ENCODE peak calls at places on chromosomes 11 and 22, in five cellular contexts. L is HCT116, Z is HepG2, G is GM12878, V is K562. D is an unnamed sample.
A peak's percentile ranks its signal among the peaks of the same experiment; 100 is the strongest.

GRCh38 chr11:16126361-16126760 is 230.0 kb downstream of the SOX6 start:
- DNase-seq in L (no peak), Z (peak; percentile 82), G (no peak), V (no peak), D (no peak)

GRCh38 chr11:65911682-65912568 is 6.9 kb downstream of the C11orf68 start:
- DNase-seq in L (peak; percentile 72), Z (no peak), G (no peak), V (peak; percentile 61), D (peak; percentile 84)

GRCh38 chr11:27244900-27245299 is 118.1 kb downstream of the CCDC34 start:
- DNase-seq in L (no peak), Z (no peak), G (no peak), V (no peak), D (no peak)

GRCh38 chr11:73230276-73230875 is 12.3 kb downstream of the P2RY2 start:
- DNase-seq in L (no peak), Z (no peak), G (no peak), V (no peak), D (no peak)

GRCh38 chr11:77086521-77087472 is 15.8 kb upstream of the OMP start:
- DNase-seq in L (no peak), Z (peak; percentile 39), G (no peak), V (no peak), D (no peak)

GRCh38 chr11:35893796-35894475 is 49.9 kb upstream of the LDLRAD3 start:
- DNase-seq in L (no peak), Z (no peak), G (no peak), V (no peak), D (peak; percentile 8)

GRCh38 chr11:7261578-7261977 is 9.9 kb downstream of the SYT9 start:
- DNase-seq in L (no peak), Z (no peak), G (no peak), V (no peak), D (no peak)

GRCh38 chr11:69343401-69344321 is 49.7 kb downstream of the MYEOV start:
- DNase-seq in L (no peak), Z (no peak), G (no peak), V (no peak), D (no peak)

GRCh38 chr11:35618497-35619029 is 303 bp downstream of the FJX1 start:
- DNase-seq in L (no peak), Z (no peak), G (no peak), V (peak; percentile 45), D (peak; percentile 61)

GRCh38 chr11:97764605-97765004 is 1256.1 kb upstream of the CNTN5 start:
- DNase-seq in L (no peak), Z (no peak), G (no peak), V (no peak), D (peak; percentile 11)

GRCh38 chr22:45671783-45672563 is at the start of gene ATXN10:
- DNase-seq in L (no peak), Z (peak; percentile 49), G (no peak), V (peak; percentile 73), D (no peak)

GRCh38 chr22:44448271-44448780 is 49.7 kb downstream of the RTL6 start:
- DNase-seq in L (no peak), Z (no peak), G (no peak), V (no peak), D (no peak)

GRCh38 chr11:36447514-36447913 is 62.6 kb downstream of the TRAF6 start:
- DNase-seq in L (no peak), Z (no peak), G (no peak), V (no peak), D (peak; percentile 18)

GRCh38 chr22:25102722-25103121 is 96.9 kb upstream of the CRYBB3 start:
- DNase-seq in L (no peak), Z (no peak), G (no peak), V (no peak), D (no peak)

GRCh38 chr11:132620423-132620822 is 911.9 kb downstream of the OPCML start:
- DNase-seq in L (no peak), Z (no peak), G (no peak), V (no peak), D (no peak)

GRCh38 chr22:19062139-19062789 is 59.9 kb downstream of the DGCR2 start:
- DNase-seq in L (no peak), Z (no peak), G (no peak), V (no peak), D (no peak)

GRCh38 chr11:128555606-128556005 is 31.8 kb downstream of the ETS1 start:
- DNase-seq in L (peak; percentile 13), Z (peak; percentile 6), G (no peak), V (no peak), D (peak; percentile 68)

GRCh38 chr11:64580387-64580786 is 10.6 kb upstream of the SLC22A12 start:
- DNase-seq in L (no peak), Z (no peak), G (no peak), V (no peak), D (no peak)

GRCh38 chr11:11163256-11163655 is 189.8 kb downstream of the CSNK2A3 start:
- DNase-seq in L (peak; percentile 10), Z (peak; percentile 17), G (no peak), V (peak; percentile 33), D (peak; percentile 60)

GRCh38 chr11:119774180-119774763 is 45.3 kb upstream of the NECTIN1 start:
- DNase-seq in L (no peak), Z (peak; percentile 16), G (no peak), V (no peak), D (peak; percentile 83)

GRCh38 chr11:2802389-2803185 is 83.0 kb downstream of the CDKN1C start:
- DNase-seq in L (no peak), Z (no peak), G (no peak), V (no peak), D (no peak)

GRCh38 chr11:18012314-18012905 is 437 bp downstream of the SERGEF start:
- DNase-seq in L (no peak), Z (peak; percentile 45), G (no peak), V (peak; percentile 36), D (peak; percentile 62)

GRCh38 chr11:21426931-21427330 is 757.5 kb downstream of the NELL1 start:
- DNase-seq in L (no peak), Z (no peak), G (no peak), V (no peak), D (no peak)

GRCh38 chr11:28860898-28861297 is 752.7 kb downstream of the METTL15 start:
- DNase-seq in L (peak; percentile 13), Z (no peak), G (no peak), V (no peak), D (no peak)

GRCh38 chr11:74319139-74319538 is 7.7 kb upstream of the P4HA3 start:
- DNase-seq in L (no peak), Z (no peak), G (no peak), V (no peak), D (no peak)

GRCh38 chr11:46404476-46405017 is 13.0 kb upstream of the CHRM4 start:
- DNase-seq in L (no peak), Z (no peak), G (no peak), V (no peak), D (no peak)

DNA sequence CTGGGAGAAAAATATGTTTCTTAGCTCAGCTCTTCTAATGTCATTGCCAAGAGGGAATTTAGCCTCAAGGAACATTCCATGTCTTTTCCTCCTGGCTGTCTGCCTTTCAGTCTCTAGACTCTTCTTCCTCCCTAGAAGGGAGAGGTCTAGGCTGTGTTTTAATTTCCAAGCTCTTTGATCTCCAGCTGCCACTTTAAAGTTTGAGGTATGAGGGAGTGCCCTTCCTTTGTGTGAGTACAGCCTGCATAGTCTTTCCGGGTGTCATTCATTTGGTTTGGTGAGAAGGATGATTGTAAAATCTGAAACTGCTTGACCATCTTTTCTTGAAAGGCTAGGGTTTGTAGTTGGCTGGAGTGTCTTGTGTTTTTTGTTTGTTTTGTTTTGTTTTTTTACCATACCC is 11.6 kb upstream of the HTATIP2 start:
- DNase-seq in L (no peak), Z (no peak), G (no peak), V (no peak), D (no peak)
- H3K4me1 ChIP-seq in L (peaks cover 10% of the 10 kb centered on the region), Z (peaks cover 31% of the 10 kb centered on the region), G (no peaks in the 10 kb centered on the region), V (no peaks in the 10 kb centered on the region), D (no peaks in the 10 kb centered on the region)

DNA sequence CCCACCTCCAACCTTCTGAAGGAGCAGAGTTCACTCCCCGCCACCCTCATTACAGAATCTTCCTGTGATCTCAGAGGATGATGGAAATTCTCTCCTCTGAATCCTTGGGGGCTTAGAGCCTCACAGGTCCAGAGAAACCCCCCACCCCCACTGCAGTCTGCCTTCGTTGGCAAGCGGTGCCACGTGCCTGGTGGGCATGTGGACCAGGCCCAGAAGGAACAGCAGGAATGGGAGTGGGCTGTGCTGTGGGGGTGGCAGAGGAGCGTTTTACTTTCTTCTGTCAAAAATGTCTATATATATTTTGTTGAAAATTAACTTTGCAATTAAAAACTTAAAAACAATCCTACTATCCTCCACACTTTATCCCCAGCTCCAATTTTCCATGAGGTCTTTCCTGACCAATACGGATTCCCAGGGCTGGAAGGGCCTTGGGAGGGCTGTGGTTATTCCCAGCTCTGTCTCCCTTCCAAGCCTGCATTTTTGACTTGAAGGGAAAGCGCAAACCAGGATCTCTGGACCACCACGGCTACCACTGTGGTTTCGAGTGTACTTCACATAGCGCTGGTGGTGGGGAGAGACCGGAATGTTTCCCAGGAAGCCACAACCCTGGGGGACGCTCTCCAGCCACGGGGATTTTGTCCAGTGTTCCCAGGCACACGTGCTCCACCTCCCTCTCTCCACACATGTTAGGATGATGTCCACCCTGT is 986 bp upstream of the NPTXR start:
- DNase-seq in L (no peak), Z (no peak), G (no peak), V (no peak), D (no peak)
- TF ChIP-seq EZH2 in L (no peak), Z (no peak), G (no peak), V (no peak), D (no peak)

GRCh38 chr22:39686178-39686620 is 115.6 kb downstream of the CACNA1I start:
- DNase-seq in L (no peak), Z (no peak), G (no peak), V (no peak), D (no peak)

GRCh38 chr22:39688186-39688768 is 117.7 kb downstream of the CACNA1I start:
- DNase-seq in L (no peak), Z (no peak), G (no peak), V (no peak), D (no peak)

GRCh38 chr22:39686776-39687525 is 116.4 kb downstream of the CACNA1I start:
- DNase-seq in L (no peak), Z (no peak), G (no peak), V (no peak), D (no peak)

GRCh38 chr22:39690901-39691620 is 120.5 kb downstream of the CACNA1I start:
- DNase-seq in L (no peak), Z (no peak), G (no peak), V (peak; percentile 28), D (peak; percentile 74)

DNA sequence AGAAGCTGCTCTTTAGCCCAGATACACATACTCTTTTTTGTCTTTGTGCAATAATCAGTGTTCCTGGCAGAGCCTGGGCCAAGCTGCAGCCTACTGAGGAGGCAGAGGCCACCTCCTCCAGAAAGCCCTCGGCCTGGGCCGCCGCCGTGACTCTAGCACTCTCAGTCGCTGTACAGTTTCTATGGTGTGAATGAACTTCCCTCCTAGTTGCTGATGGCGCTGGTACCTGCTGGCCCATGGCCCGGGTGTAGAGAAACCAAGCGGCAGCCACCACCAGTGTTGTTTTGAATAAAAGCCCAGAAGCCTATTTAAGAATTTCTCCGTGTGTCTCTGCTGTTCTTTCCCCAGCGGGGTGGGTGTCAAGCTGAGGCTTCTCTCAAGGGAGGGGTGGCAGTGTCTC is 118.9 kb downstream of the CACNA1I start:
- DNase-seq in L (no peak), Z (no peak), G (no peak), V (no peak), D (no peak)
- TF ChIP-seq REST in L (no peak), Z (no peak), G (no peak), V (no peak), D (no peak)

DNA sequence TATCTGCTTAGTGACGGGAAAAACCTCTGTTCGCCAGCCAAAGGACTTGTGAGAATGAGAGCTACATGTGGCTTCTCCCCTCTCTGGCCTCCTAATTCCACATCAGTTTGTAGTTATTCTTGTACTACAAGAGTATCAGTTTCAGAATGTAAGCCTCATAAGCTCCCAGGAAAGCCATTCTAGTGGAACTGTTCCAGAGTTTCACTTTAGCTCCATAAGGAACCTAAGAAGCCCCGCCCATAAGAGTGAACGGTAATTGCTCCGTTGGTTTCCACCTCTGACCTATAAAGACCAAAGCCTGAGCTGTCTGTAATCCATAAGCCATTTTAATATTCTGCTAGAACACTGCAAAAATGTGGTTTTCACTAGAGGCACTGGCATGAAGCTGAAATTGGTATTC is 53.0 kb downstream of the SIK3 start:
- DNase-seq in L (no peak), Z (no peak), G (no peak), V (no peak), D (peak; percentile 34)
- H3K4me1 ChIP-seq in L (peaks cover 15% of the 10 kb centered on the region), Z (peaks cover 20% of the 10 kb centered on the region), G (peaks cover 13% of the 10 kb centered on the region), V (no peaks in the 10 kb centered on the region), D (peaks cover 7% of the 10 kb centered on the region)